ENCODE peak calls at places on chromosomes 4 and X, in five cellular contexts. D is stimulated activated CD8-positive, alpha-beta memory T cell treated with anti-CD3 and anti-CD28 coated beads, Interleukin-7, amount 100 ng/mL, for 1 hour; J is nephron progenitor cell; C is GM23248; T is stimulated activated CD4-positive, alpha-beta T cell treated with anti-CD3 and anti-CD28 coated beads, Interleukin-15, amount 100 ng/mL, for 24 hours. G is an unnamed sample.

GRCh38 chr4:110005461-110006056 is 92.9 kb downstream of the EGF start:
- DNase-seq in C (peak; percentile 77), J (no peak), T (no peak), D (no peak), G (peak; percentile 65)

GRCh38 chr4:65983062-65983461 is 312.8 kb upstream of the EPHA5 start:
- DNase-seq in C (no peak), J (no peak), D (no peak), T (no peak), G (no peak)

GRCh38 chrX:46683023-46683422 is 75.9 kb downstream of the SLC9A7 start:
- DNase-seq in C (peak; percentile 34), J (no peak), D (no peak), T (no peak), G (peak; percentile 11)

GRCh38 chr4:166432125-166432524 is 559.1 kb downstream of the TLL1 start:
- DNase-seq in C (no peak), J (no peak), T (no peak), D (no peak), G (no peak)

GRCh38 chr4:20431422-20432014 is 179.8 kb downstream of the SLIT2 start:
- DNase-seq in J (no peak), T (no peak), C (peak; percentile 24), D (no peak), G (no peak)

GRCh38 chrX:57177070-57177469 is 39.9 kb upstream of the SPIN2A start:
- DNase-seq in T (no peak), D (no peak), C (no peak), J (no peak), G (no peak)

GRCh38 chr4:111755571-111755970 is 389.7 kb upstream of the FAM241A start:
- DNase-seq in J (no peak), C (no peak), T (no peak), D (no peak), G (no peak)

GRCh38 chr4:182863501-182863900 is 53.7 kb downstream of the DCTD start:
- DNase-seq in J (no peak), C (no peak), T (no peak), D (no peak), G (peak; percentile 76)

GRCh38 chr4:77354550-77354949 is 197.5 kb downstream of the CCNG2 start:
- DNase-seq in J (no peak), C (no peak), T (no peak), D (no peak), G (no peak)

GRCh38 chr4:1041147-1041935 is 29.9 kb downstream of the FGFRL1 start:
- DNase-seq in T (no peak), J (peak; percentile 65), D (no peak), C (peak; percentile 82), G (peak; percentile 55)

GRCh38 chrX:112849010-112849409 is 8.4 kb upstream of the AMOT start:
- DNase-seq in D (no peak), J (no peak), T (no peak), C (peak; percentile 41), G (peak; percentile 37)

GRCh38 chr4:19455196-19455595 is 796.5 kb upstream of the SLIT2 start:
- DNase-seq in D (no peak), T (no peak), J (no peak), C (no peak), G (no peak)

GRCh38 chrX:21973321-21974010 is 33.0 kb downstream of the SMS start:
- DNase-seq in J (no peak), C (peak; percentile 35), D (no peak), T (no peak), G (no peak)

GRCh38 chrX:5617666-5618065 is 611.0 kb downstream of the NLGN4X start:
- DNase-seq in C (no peak), T (no peak), J (no peak), D (no peak), G (no peak)

G was measured in NCI-H69.